ENCODE peak calls at places on chromosomes 11 and 22, in eight cellular contexts. One of them, this sample, is unnamed.

GRCh38 chr11:100563541-100564280 is 123.4 kb upstream of the ARHGAP42 start:
- DNase-seq in T-helper 9 cell: no peak
- DNase-seq in Ammon's horn: no peak
- DNase-seq in stimulated activated CD4-positive, alpha-beta T cell treated with anti-CD3 and anti-CD28 coated beads, Interleukin-1b, Interleukin-23, amount 100 ng/mL, for 24 hours: no peak
- DNase-seq in RWPE1: no peak
- DNase-seq in ELF-1: peak; percentile 16
- DNase-seq in iPS-NIHi11: no peak
- DNase-seq in NCI-H1092: no peak
- DNase-seq in this sample: no peak

GRCh38 chr11:34203377-34203801 is 98.0 kb downstream of the NAT10 start:
- DNase-seq in T-helper 9 cell: no peak
- DNase-seq in Ammon's horn: no peak
- DNase-seq in stimulated activated CD4-positive, alpha-beta T cell treated with anti-CD3 and anti-CD28 coated beads, Interleukin-1b, Interleukin-23, amount 100 ng/mL, for 24 hours: no peak
- DNase-seq in RWPE1: no peak
- DNase-seq in ELF-1: no peak
- DNase-seq in iPS-NIHi11: no peak
- DNase-seq in NCI-H1092: no peak
- DNase-seq in this sample: no peak

GRCh38 chr22:38412435-38413084 is 42.4 kb downstream of the KCNJ4 start:
- DNase-seq in T-helper 9 cell: peak; percentile 39
- DNase-seq in Ammon's horn: no peak
- DNase-seq in stimulated activated CD4-positive, alpha-beta T cell treated with anti-CD3 and anti-CD28 coated beads, Interleukin-1b, Interleukin-23, amount 100 ng/mL, for 24 hours: peak; percentile 14
- DNase-seq in RWPE1: peak; percentile 17
- DNase-seq in ELF-1: peak; percentile 62
- DNase-seq in iPS-NIHi11: peak; percentile 98
- DNase-seq in NCI-H1092: no peak
- DNase-seq in this sample: no peak

GRCh38 chr11:64000026-64000739 is 13.9 kb downstream of the OTUB1 start:
- DNase-seq in T-helper 9 cell: peak; percentile 70
- DNase-seq in Ammon's horn: peak; percentile 73
- DNase-seq in stimulated activated CD4-positive, alpha-beta T cell treated with anti-CD3 and anti-CD28 coated beads, Interleukin-1b, Interleukin-23, amount 100 ng/mL, for 24 hours: peak; percentile 55
- DNase-seq in RWPE1: peak; percentile 64
- DNase-seq in ELF-1: peak; percentile 80
- DNase-seq in iPS-NIHi11: peak; percentile 96
- DNase-seq in NCI-H1092: no peak
- DNase-seq in this sample: peak; percentile 85

GRCh38 chr11:80925291-80925690 is 1484.5 kb upstream of the TENM4 start:
- DNase-seq in T-helper 9 cell: no peak
- DNase-seq in Ammon's horn: peak; percentile 4
- DNase-seq in stimulated activated CD4-positive, alpha-beta T cell treated with anti-CD3 and anti-CD28 coated beads, Interleukin-1b, Interleukin-23, amount 100 ng/mL, for 24 hours: no peak
- DNase-seq in RWPE1: no peak
- DNase-seq in ELF-1: no peak
- DNase-seq in iPS-NIHi11: no peak
- DNase-seq in NCI-H1092: no peak
- DNase-seq in this sample: no peak

GRCh38 chr11:57163160-57163868 is 18.4 kb upstream of the LRRC55 start:
- DNase-seq in T-helper 9 cell: no peak
- DNase-seq in Ammon's horn: peak; percentile 77
- DNase-seq in stimulated activated CD4-positive, alpha-beta T cell treated with anti-CD3 and anti-CD28 coated beads, Interleukin-1b, Interleukin-23, amount 100 ng/mL, for 24 hours: no peak
- DNase-seq in RWPE1: no peak
- DNase-seq in ELF-1: no peak
- DNase-seq in iPS-NIHi11: no peak
- DNase-seq in NCI-H1092: no peak
- DNase-seq in this sample: no peak

GRCh38 chr11:72758690-72759389 is 6.6 kb upstream of the ARAP1 start:
- DNase-seq in T-helper 9 cell: no peak
- DNase-seq in Ammon's horn: no peak
- DNase-seq in stimulated activated CD4-positive, alpha-beta T cell treated with anti-CD3 and anti-CD28 coated beads, Interleukin-1b, Interleukin-23, amount 100 ng/mL, for 24 hours: no peak
- DNase-seq in RWPE1: no peak
- DNase-seq in ELF-1: no peak
- DNase-seq in iPS-NIHi11: no peak
- DNase-seq in NCI-H1092: peak; percentile 79
- DNase-seq in this sample: no peak

GRCh38 chr11:16001899-16002426 is 354.4 kb downstream of the SOX6 start:
- DNase-seq in T-helper 9 cell: no peak
- DNase-seq in Ammon's horn: no peak
- DNase-seq in stimulated activated CD4-positive, alpha-beta T cell treated with anti-CD3 and anti-CD28 coated beads, Interleukin-1b, Interleukin-23, amount 100 ng/mL, for 24 hours: no peak
- DNase-seq in RWPE1: peak; percentile 57
- DNase-seq in ELF-1: no peak
- DNase-seq in iPS-NIHi11: no peak
- DNase-seq in NCI-H1092: peak; percentile 17
- DNase-seq in this sample: no peak

GRCh38 chr11:9691865-9692264 is 28.0 kb downstream of the SWAP70 start:
- DNase-seq in T-helper 9 cell: no peak
- DNase-seq in Ammon's horn: no peak
- DNase-seq in stimulated activated CD4-positive, alpha-beta T cell treated with anti-CD3 and anti-CD28 coated beads, Interleukin-1b, Interleukin-23, amount 100 ng/mL, for 24 hours: no peak
- DNase-seq in RWPE1: peak; percentile 61
- DNase-seq in ELF-1: no peak
- DNase-seq in iPS-NIHi11: no peak
- DNase-seq in NCI-H1092: no peak
- DNase-seq in this sample: peak; percentile 14

GRCh38 chr11:41301023-41301422 is 158.4 kb downstream of the LRRC4C start:
- DNase-seq in T-helper 9 cell: no peak
- DNase-seq in Ammon's horn: no peak
- DNase-seq in stimulated activated CD4-positive, alpha-beta T cell treated with anti-CD3 and anti-CD28 coated beads, Interleukin-1b, Interleukin-23, amount 100 ng/mL, for 24 hours: no peak
- DNase-seq in RWPE1: no peak
- DNase-seq in ELF-1: no peak
- DNase-seq in iPS-NIHi11: no peak
- DNase-seq in NCI-H1092: no peak
- DNase-seq in this sample: no peak

GRCh38 chr22:49995413-49996191 is 17.0 kb downstream of the IL17REL start:
- DNase-seq in T-helper 9 cell: no peak
- DNase-seq in Ammon's horn: no peak
- DNase-seq in stimulated activated CD4-positive, alpha-beta T cell treated with anti-CD3 and anti-CD28 coated beads, Interleukin-1b, Interleukin-23, amount 100 ng/mL, for 24 hours: no peak
- DNase-seq in RWPE1: no peak
- DNase-seq in ELF-1: no peak
- DNase-seq in iPS-NIHi11: no peak
- DNase-seq in NCI-H1092: no peak
- DNase-seq in this sample: no peak

GRCh38 chr11:102061276-102061675 is 14.0 kb downstream of the CFAP300 start:
- DNase-seq in T-helper 9 cell: no peak
- DNase-seq in Ammon's horn: no peak
- DNase-seq in stimulated activated CD4-positive, alpha-beta T cell treated with anti-CD3 and anti-CD28 coated beads, Interleukin-1b, Interleukin-23, amount 100 ng/mL, for 24 hours: no peak
- DNase-seq in RWPE1: no peak
- DNase-seq in ELF-1: no peak
- DNase-seq in iPS-NIHi11: peak; percentile 20
- DNase-seq in NCI-H1092: no peak
- DNase-seq in this sample: peak; percentile 30

GRCh38 chr22:45974498-45974897 is 2.5 kb downstream of the WNT7B start:
- DNase-seq in T-helper 9 cell: no peak
- DNase-seq in Ammon's horn: no peak
- DNase-seq in stimulated activated CD4-positive, alpha-beta T cell treated with anti-CD3 and anti-CD28 coated beads, Interleukin-1b, Interleukin-23, amount 100 ng/mL, for 24 hours: no peak
- DNase-seq in RWPE1: no peak
- DNase-seq in ELF-1: no peak
- DNase-seq in iPS-NIHi11: no peak
- DNase-seq in NCI-H1092: no peak
- DNase-seq in this sample: no peak

GRCh38 chr11:117026593-117027330 is 71.5 kb downstream of the SIK3 start:
- DNase-seq in T-helper 9 cell: no peak
- DNase-seq in Ammon's horn: no peak
- DNase-seq in stimulated activated CD4-positive, alpha-beta T cell treated with anti-CD3 and anti-CD28 coated beads, Interleukin-1b, Interleukin-23, amount 100 ng/mL, for 24 hours: no peak
- DNase-seq in RWPE1: peak; percentile 48
- DNase-seq in ELF-1: no peak
- DNase-seq in iPS-NIHi11: no peak
- DNase-seq in NCI-H1092: no peak
- DNase-seq in this sample: peak; percentile 62

GRCh38 chr11:105937331-105937730 is 84.7 kb downstream of the MSANTD4 start:
- DNase-seq in T-helper 9 cell: no peak
- DNase-seq in Ammon's horn: no peak
- DNase-seq in stimulated activated CD4-positive, alpha-beta T cell treated with anti-CD3 and anti-CD28 coated beads, Interleukin-1b, Interleukin-23, amount 100 ng/mL, for 24 hours: no peak
- DNase-seq in RWPE1: peak; percentile 49
- DNase-seq in ELF-1: no peak
- DNase-seq in iPS-NIHi11: no peak
- DNase-seq in NCI-H1092: no peak
- DNase-seq in this sample: peak; percentile 67

GRCh38 chr11:28616160-28616559 is 508.0 kb downstream of the METTL15 start:
- DNase-seq in T-helper 9 cell: no peak
- DNase-seq in Ammon's horn: no peak
- DNase-seq in stimulated activated CD4-positive, alpha-beta T cell treated with anti-CD3 and anti-CD28 coated beads, Interleukin-1b, Interleukin-23, amount 100 ng/mL, for 24 hours: no peak
- DNase-seq in RWPE1: no peak
- DNase-seq in ELF-1: no peak
- DNase-seq in iPS-NIHi11: no peak
- DNase-seq in NCI-H1092: no peak
- DNase-seq in this sample: no peak

GRCh38 chr11:63768232-63769043 is at the start of gene ZFTA:
- DNase-seq in T-helper 9 cell: peak; percentile 57
- DNase-seq in Ammon's horn: peak; percentile 43
- DNase-seq in stimulated activated CD4-positive, alpha-beta T cell treated with anti-CD3 and anti-CD28 coated beads, Interleukin-1b, Interleukin-23, amount 100 ng/mL, for 24 hours: peak; percentile 34
- DNase-seq in RWPE1: peak; percentile 58
- DNase-seq in ELF-1: peak; percentile 50
- DNase-seq in iPS-NIHi11: peak; percentile 83
- DNase-seq in NCI-H1092: peak; percentile 61
- DNase-seq in this sample: peak; percentile 69

GRCh38 chr11:65912840-65913239 is 6.0 kb downstream of the C11orf68 start:
- DNase-seq in T-helper 9 cell: no peak
- DNase-seq in Ammon's horn: no peak
- DNase-seq in stimulated activated CD4-positive, alpha-beta T cell treated with anti-CD3 and anti-CD28 coated beads, Interleukin-1b, Interleukin-23, amount 100 ng/mL, for 24 hours: no peak
- DNase-seq in RWPE1: peak; percentile 86
- DNase-seq in ELF-1: no peak
- DNase-seq in iPS-NIHi11: no peak
- DNase-seq in NCI-H1092: no peak
- DNase-seq in this sample: no peak

GRCh38 chr11:119875841-119876600 is 147.0 kb upstream of the NECTIN1 start:
- DNase-seq in T-helper 9 cell: no peak
- DNase-seq in Ammon's horn: no peak
- DNase-seq in stimulated activated CD4-positive, alpha-beta T cell treated with anti-CD3 and anti-CD28 coated beads, Interleukin-1b, Interleukin-23, amount 100 ng/mL, for 24 hours: no peak
- DNase-seq in RWPE1: no peak
- DNase-seq in ELF-1: no peak
- DNase-seq in iPS-NIHi11: no peak
- DNase-seq in NCI-H1092: no peak
- DNase-seq in this sample: no peak

GRCh38 chr11:33735426-33736147 is 636 bp downstream of the CD59 start:
- DNase-seq in T-helper 9 cell: peak; percentile 26
- DNase-seq in Ammon's horn: no peak
- DNase-seq in stimulated activated CD4-positive, alpha-beta T cell treated with anti-CD3 and anti-CD28 coated beads, Interleukin-1b, Interleukin-23, amount 100 ng/mL, for 24 hours: peak; percentile 21
- DNase-seq in RWPE1: no peak
- DNase-seq in ELF-1: peak; percentile 25
- DNase-seq in iPS-NIHi11: peak; percentile 30
- DNase-seq in NCI-H1092: no peak
- DNase-seq in this sample: peak; percentile 44

GRCh38 chr22:19678949-19679348 is 35.4 kb upstream of the SEPTIN5 start:
- DNase-seq in T-helper 9 cell: no peak
- DNase-seq in Ammon's horn: no peak
- DNase-seq in stimulated activated CD4-positive, alpha-beta T cell treated with anti-CD3 and anti-CD28 coated beads, Interleukin-1b, Interleukin-23, amount 100 ng/mL, for 24 hours: no peak
- DNase-seq in RWPE1: no peak
- DNase-seq in ELF-1: peak; percentile 22
- DNase-seq in iPS-NIHi11: no peak
- DNase-seq in NCI-H1092: no peak
- DNase-seq in this sample: no peak

GRCh38 chr11:93974759-93975158 is 46.4 kb upstream of the HEPHL1 start:
- DNase-seq in T-helper 9 cell: no peak
- DNase-seq in Ammon's horn: no peak
- DNase-seq in stimulated activated CD4-positive, alpha-beta T cell treated with anti-CD3 and anti-CD28 coated beads, Interleukin-1b, Interleukin-23, amount 100 ng/mL, for 24 hours: no peak
- DNase-seq in RWPE1: no peak
- DNase-seq in ELF-1: no peak
- DNase-seq in iPS-NIHi11: no peak
- DNase-seq in NCI-H1092: no peak
- DNase-seq in this sample: no peak

GRCh38 chr22:38923463-38924196 is 33.8 kb upstream of the APOBEC3A start:
- DNase-seq in T-helper 9 cell: no peak
- DNase-seq in Ammon's horn: peak; percentile 93
- DNase-seq in stimulated activated CD4-positive, alpha-beta T cell treated with anti-CD3 and anti-CD28 coated beads, Interleukin-1b, Interleukin-23, amount 100 ng/mL, for 24 hours: no peak
- DNase-seq in RWPE1: peak; percentile 55
- DNase-seq in ELF-1: peak; percentile 41
- DNase-seq in iPS-NIHi11: peak; percentile 77
- DNase-seq in NCI-H1092: no peak
- DNase-seq in this sample: peak; percentile 71

GRCh38 chr22:43031617-43032016 is 16.7 kb upstream of the PACSIN2 start:
- DNase-seq in T-helper 9 cell: no peak
- DNase-seq in Ammon's horn: no peak
- DNase-seq in stimulated activated CD4-positive, alpha-beta T cell treated with anti-CD3 and anti-CD28 coated beads, Interleukin-1b, Interleukin-23, amount 100 ng/mL, for 24 hours: no peak
- DNase-seq in RWPE1: no peak
- DNase-seq in ELF-1: peak; percentile 82
- DNase-seq in iPS-NIHi11: no peak
- DNase-seq in NCI-H1092: no peak
- DNase-seq in this sample: no peak